ENCODE peak calls at places on chromosomes 7 and 10, in five cellular contexts. U is AG10803; Q is activated CD4-positive, alpha-beta memory T cell treated with anti-CD3 and anti-CD28 coated beads, Interleukin-2, amount 10 ng/mL, durations not matched to agents 7 days and 5 days; I is caudate nucleus; B is activated T-helper 1 cell treated with anti-CD3 and anti-CD28 coated beads, Interleukin-12 subunit alpha, Interleukin-12 subunit beta, Interleukin-2, Interleukin-4 antibody, amounts not matched to agents 30 ng/mL and 10 ng/mL and 1 ng/mL, durations not matched to agents 14 hours and 24 hours and 36 hours. M is an unnamed sample.

GRCh38 chr10:103637855-103638561 is 144.5 kb downstream of the NEURL1 start:
- DNase-seq in I (no peak), U (peak; percentile 92), B (no peak), Q (no peak), M (peak; percentile 97)

GRCh38 chr7:25454562-25455031 is 226.3 kb upstream of the NPVF start:
- DNase-seq in I (no peak), B (no peak), U (no peak), Q (no peak), M (no peak)

GRCh38 chr10:129466703-129467345 is at the start of gene MGMT:
- DNase-seq in Q (peak; percentile 98), I (peak; percentile 86), B (peak; percentile 92), U (peak; percentile 82), M (peak; percentile 99)

GRCh38 chr10:76984559-76985443 is 652.8 kb downstream of the KCNMA1 start:
- DNase-seq in I (no peak), U (peak; percentile 71), Q (peak; percentile 64), B (peak; percentile 20), M (peak; percentile 68)

GRCh38 chr7:107079212-107079940 is 34.9 kb downstream of the PRKAR2B start:
- DNase-seq in Q (no peak), B (no peak), U (no peak), I (no peak), M (peak; percentile 11)

GRCh38 chr10:62443866-62444265 is 69.7 kb downstream of the ZNF365 start:
- DNase-seq in I (no peak), U (peak; percentile 44), Q (no peak), B (no peak), M (no peak)

GRCh38 chr7:37930226-37930948 is 9.9 kb downstream of the EPDR1 start:
- DNase-seq in B (no peak), I (no peak), Q (no peak), U (peak; percentile 61), M (peak; percentile 89)

GRCh38 chr10:127463548-127463947 is 85.6 kb upstream of the NPS start:
- DNase-seq in Q (no peak), U (no peak), I (no peak), B (no peak), M (no peak)

GRCh38 chr7:18420758-18421157 is 74.8 kb upstream of the HDAC9 start:
- DNase-seq in Q (no peak), U (peak; percentile 6), B (no peak), I (no peak), M (no peak)

GRCh38 chr7:134907000-134907399 is 79.3 kb upstream of the AGBL3 start:
- DNase-seq in Q (no peak), B (no peak), I (no peak), U (no peak), M (no peak)

GRCh38 chr10:69051303-69051702 is 36.6 kb upstream of the SRGN start:
- DNase-seq in U (peak; percentile 38), B (peak; percentile 17), I (no peak), Q (peak; percentile 60), M (peak; percentile 74)

GRCh38 chr7:35513828-35514227 is 181.1 kb downstream of the HERPUD2 start:
- DNase-seq in U (no peak), B (no peak), I (no peak), Q (no peak), M (no peak)

GRCh38 chr10:78910886-78911285 is 157.9 kb upstream of the ZMIZ1 start:
- DNase-seq in B (no peak), U (no peak), Q (no peak), I (no peak), M (no peak)

GRCh38 chr7:15795371-15795770 is 108.9 kb upstream of the MEOX2 start:
- DNase-seq in U (no peak), Q (no peak), I (no peak), B (no peak), M (no peak)

GRCh38 chr10:2508971-2509605 is 558.3 kb upstream of the PFKP start:
- DNase-seq in U (peak; percentile 34), Q (no peak), B (no peak), I (no peak), M (no peak)

GRCh38 chr10:100470367-100470766 is 7.6 kb downstream of the WNT8B start:
- DNase-seq in I (no peak), U (peak; percentile 6), B (no peak), Q (no peak), M (no peak)

GRCh38 chr10:46520381-46520780 is 36.1 kb downstream of the GPRIN2 start:
- DNase-seq in Q (no peak), B (no peak), I (no peak), U (no peak), M (no peak)

GRCh38 chr7:42217548-42217947 is 19.5 kb downstream of the GLI3 start:
- DNase-seq in U (peak; percentile 78), Q (no peak), B (no peak), I (no peak), M (no peak)

GRCh38 chr7:75654855-75655254 is 83.9 kb downstream of the HIP1 start:
- DNase-seq in U (no peak), Q (no peak), B (no peak), I (no peak), M (no peak)

GRCh38 chr7:148708026-148708685 is 9.5 kb downstream of the CUL1 start:
- DNase-seq in Q (no peak), I (no peak), B (no peak), U (no peak), M (no peak)

GRCh38 chr10:83023647-83024046 is 1115.7 kb upstream of the GHITM start:
- DNase-seq in I (no peak), U (no peak), B (no peak), Q (no peak), M (no peak)

GRCh38 chr7:35553498-35553897 is 141.4 kb downstream of the HERPUD2 start:
- DNase-seq in Q (no peak), I (no peak), U (no peak), B (no peak), M (no peak)

GRCh38 chr7:27097686-27098492 is 2.1 kb upstream of the HOXA1 start:
- DNase-seq in B (no peak), I (no peak), Q (no peak), U (no peak), M (peak; percentile 92)

GRCh38 chr10:48199580-48200377 is 74.7 kb downstream of the FRMPD2 start:
- DNase-seq in I (no peak), U (peak; percentile 86), Q (no peak), B (no peak), M (no peak)

GRCh38 chr7:103637080-103637479 is 191.1 kb upstream of the SLC26A5 start:
- DNase-seq in B (no peak), Q (no peak), U (peak; percentile 88), I (no peak), M (peak; percentile 39)

GRCh38 chr10:24900888-24901685 is 51.3 kb downstream of the PRTFDC1 start:
- DNase-seq in U (no peak), I (no peak), B (no peak), Q (no peak), M (no peak)

GRCh38 chr7:139232893-139233292 is 1.9 kb downstream of the UBN2 start:
- DNase-seq in Q (no peak), U (peak; percentile 53), I (no peak), B (no peak), M (no peak)

GRCh38 chr7:66925255-66925654 is 4.2 kb downstream of the TMEM248 start:
- DNase-seq in U (no peak), Q (no peak), I (no peak), B (no peak), M (peak; percentile 38)

GRCh38 chr10:123132576-123133477 is 2.9 kb upstream of the HMX3 start:
- DNase-seq in B (peak; percentile 74), Q (peak; percentile 87), U (peak; percentile 71), I (peak; percentile 43), M (peak; percentile 99)

GRCh38 chr10:28236641-28237040 is 66.2 kb downstream of the MPP7 start:
- DNase-seq in U (no peak), Q (no peak), I (no peak), B (no peak), M (no peak)

GRCh38 chr10:124708922-124709520 is 35.2 kb downstream of the FAM53B start:
- DNase-seq in I (no peak), U (no peak), B (no peak), Q (no peak), M (no peak)

GRCh38 chr10:63976538-63976937 is 455.3 kb downstream of the REEP3 start:
- DNase-seq in B (no peak), I (no peak), Q (peak; percentile 28), U (peak; percentile 32), M (peak; percentile 75)

GRCh38 chr10:133292919-133293809 is 15.5 kb downstream of the TUBGCP2 start:
- DNase-seq in I (no peak), B (no peak), U (peak; percentile 57), Q (no peak), M (peak; percentile 99)

GRCh38 chr10:90960355-90960814 is 39.5 kb upstream of the ANKRD1 start:
- DNase-seq in B (no peak), I (no peak), U (peak; percentile 87), Q (no peak), M (peak; percentile 57)

GRCh38 chr7:101984997-101985645 is 167.7 kb downstream of the CUX1 start:
- DNase-seq in U (no peak), Q (no peak), B (no peak), I (no peak), M (no peak)

GRCh38 chr7:155107126-155107525 is 37.0 kb downstream of the HTR5A start:
- DNase-seq in I (no peak), B (no peak), Q (no peak), U (no peak), M (no peak)

GRCh38 chr7:84524714-84525694 is 330.4 kb upstream of the SEMA3A start:
- DNase-seq in I (no peak), Q (no peak), B (no peak), U (peak; percentile 96), M (no peak)

GRCh38 chr10:14478639-14479038 is 147.9 kb upstream of the FRMD4A start:
- DNase-seq in Q (no peak), B (no peak), I (peak; percentile 26), U (peak; percentile 84), M (peak; percentile 32)

M was measured in osteoblast.